ENCODE peak calls at places on chromosome 20, in six cellular contexts. One of them, this sample, is unnamed.

GRCh38 chr20:63121246-63121645 is 94.7 kb downstream of the YTHDF1 start:
- DNase-seq in KBM-7: no peak
- DNase-seq in osteocyte: no peak
- DNase-seq in left ventricle myocardium inferior: peak
- DNase-seq in D341Med: no peak
- DNase-seq in central memory CD4-positive, alpha-beta T cell: no peak
- DNase-seq in this sample: no peak

GRCh38 chr20:4099905-4100675 is 84.7 kb upstream of the RNF24 start:
- DNase-seq in central memory CD4-positive, alpha-beta T cell: no peak
- DNase-seq in osteocyte: no peak
- DNase-seq in D341Med: no peak
- DNase-seq in left ventricle myocardium inferior: no peak
- DNase-seq in KBM-7: no peak
- DNase-seq in this sample: no peak

GRCh38 chr20:13418263-13419229 is 197.5 kb downstream of the ISM1 start:
- DNase-seq in D341Med: no peak
- DNase-seq in central memory CD4-positive, alpha-beta T cell: no peak
- DNase-seq in KBM-7: no peak
- DNase-seq in left ventricle myocardium inferior: no peak
- DNase-seq in osteocyte: no peak
- DNase-seq in this sample: no peak

GRCh38 chr20:31823360-31824124 is 4.4 kb downstream of the MYLK2 start:
- DNase-seq in left ventricle myocardium inferior: no peak
- DNase-seq in central memory CD4-positive, alpha-beta T cell: no peak
- DNase-seq in D341Med: no peak
- DNase-seq in osteocyte: no peak
- DNase-seq in KBM-7: peak
- DNase-seq in this sample: no peak

GRCh38 chr20:1987826-1988225 is 6.0 kb downstream of the PDYN start:
- DNase-seq in osteocyte: no peak
- DNase-seq in central memory CD4-positive, alpha-beta T cell: no peak
- DNase-seq in KBM-7: no peak
- DNase-seq in D341Med: no peak
- DNase-seq in left ventricle myocardium inferior: no peak
- DNase-seq in this sample: no peak

GRCh38 chr20:38221041-38221589 is 39.4 kb downstream of the KIAA1755 start:
- DNase-seq in D341Med: peak
- DNase-seq in central memory CD4-positive, alpha-beta T cell: peak
- DNase-seq in left ventricle myocardium inferior: peak
- DNase-seq in osteocyte: peak
- DNase-seq in KBM-7: peak
- DNase-seq in this sample: peak

GRCh38 chr20:23754731-23755130 is 4.0 kb upstream of the CST1 start:
- DNase-seq in central memory CD4-positive, alpha-beta T cell: no peak
- DNase-seq in left ventricle myocardium inferior: no peak
- DNase-seq in KBM-7: no peak
- DNase-seq in D341Med: no peak
- DNase-seq in osteocyte: peak
- DNase-seq in this sample: no peak

GRCh38 chr20:46983466-46983865 is 88.8 kb downstream of the EYA2 start:
- DNase-seq in osteocyte: no peak
- DNase-seq in D341Med: no peak
- DNase-seq in left ventricle myocardium inferior: no peak
- DNase-seq in KBM-7: no peak
- DNase-seq in central memory CD4-positive, alpha-beta T cell: no peak
- DNase-seq in this sample: no peak

GRCh38 chr20:48687097-48687800 is 140.6 kb downstream of the PREX1 start:
- DNase-seq in KBM-7: no peak
- DNase-seq in central memory CD4-positive, alpha-beta T cell: no peak
- DNase-seq in osteocyte: no peak
- DNase-seq in D341Med: no peak
- DNase-seq in left ventricle myocardium inferior: no peak
- DNase-seq in this sample: no peak

GRCh38 chr20:32051720-32052089 is 337 bp upstream of the HCK start:
- DNase-seq in left ventricle myocardium inferior: no peak
- DNase-seq in osteocyte: no peak
- DNase-seq in D341Med: no peak
- DNase-seq in central memory CD4-positive, alpha-beta T cell: no peak
- DNase-seq in KBM-7: no peak
- DNase-seq in this sample: no peak

GRCh38 chr20:6232436-6232835 is 109.6 kb upstream of the FERMT1 start:
- DNase-seq in osteocyte: no peak
- DNase-seq in central memory CD4-positive, alpha-beta T cell: no peak
- DNase-seq in D341Med: no peak
- DNase-seq in KBM-7: no peak
- DNase-seq in left ventricle myocardium inferior: no peak
- DNase-seq in this sample: no peak

GRCh38 chr20:61372151-61373054 is 120.3 kb downstream of the CDH4 start:
- DNase-seq in osteocyte: no peak
- DNase-seq in central memory CD4-positive, alpha-beta T cell: no peak
- DNase-seq in D341Med: no peak
- DNase-seq in left ventricle myocardium inferior: no peak
- DNase-seq in KBM-7: no peak
- DNase-seq in this sample: no peak

GRCh38 chr20:57991211-57991841 is 237.1 kb downstream of the ANKRD60 start:
- DNase-seq in osteocyte: no peak
- DNase-seq in KBM-7: no peak
- DNase-seq in central memory CD4-positive, alpha-beta T cell: no peak
- DNase-seq in D341Med: no peak
- DNase-seq in left ventricle myocardium inferior: no peak
- DNase-seq in this sample: no peak

GRCh38 chr20:49957487-49957938 is 21.3 kb downstream of the RNF114 start:
- DNase-seq in KBM-7: no peak
- DNase-seq in osteocyte: no peak
- DNase-seq in D341Med: no peak
- DNase-seq in left ventricle myocardium inferior: no peak
- DNase-seq in central memory CD4-positive, alpha-beta T cell: no peak
- DNase-seq in this sample: no peak

GRCh38 chr20:44092551-44093248 is 94.3 kb downstream of the JPH2 start:
- DNase-seq in osteocyte: no peak
- DNase-seq in KBM-7: peak
- DNase-seq in central memory CD4-positive, alpha-beta T cell: peak
- DNase-seq in D341Med: no peak
- DNase-seq in left ventricle myocardium inferior: no peak
- DNase-seq in this sample: no peak

GRCh38 chr20:24256307-24256706 is 213.1 kb upstream of the SYNDIG1 start:
- DNase-seq in osteocyte: no peak
- DNase-seq in D341Med: no peak
- DNase-seq in central memory CD4-positive, alpha-beta T cell: no peak
- DNase-seq in left ventricle myocardium inferior: no peak
- DNase-seq in KBM-7: no peak
- DNase-seq in this sample: no peak

GRCh38 chr20:61682998-61683681 is 382.5 kb downstream of the TAF4 start:
- DNase-seq in KBM-7: no peak
- DNase-seq in D341Med: no peak
- DNase-seq in central memory CD4-positive, alpha-beta T cell: no peak
- DNase-seq in osteocyte: no peak
- DNase-seq in left ventricle myocardium inferior: no peak
- DNase-seq in this sample: no peak

GRCh38 chr20:61313396-61313795 is 61.3 kb downstream of the CDH4 start:
- DNase-seq in left ventricle myocardium inferior: no peak
- DNase-seq in KBM-7: no peak
- DNase-seq in osteocyte: no peak
- DNase-seq in D341Med: no peak
- DNase-seq in central memory CD4-positive, alpha-beta T cell: no peak
- DNase-seq in this sample: no peak

GRCh38 chr20:57398901-57399535 is 7.8 kb downstream of the RBM38 start:
- DNase-seq in central memory CD4-positive, alpha-beta T cell: no peak
- DNase-seq in D341Med: no peak
- DNase-seq in osteocyte: no peak
- DNase-seq in left ventricle myocardium inferior: no peak
- DNase-seq in KBM-7: no peak
- DNase-seq in this sample: no peak

GRCh38 chr20:49620364-49621240 is 52.7 kb upstream of the PTGIS start:
- DNase-seq in D341Med: no peak
- DNase-seq in central memory CD4-positive, alpha-beta T cell: no peak
- DNase-seq in KBM-7: peak
- DNase-seq in left ventricle myocardium inferior: no peak
- DNase-seq in osteocyte: no peak
- DNase-seq in this sample: no peak

GRCh38 chr20:40562031-40562430 is 127.0 kb downstream of the MAFB start:
- DNase-seq in D341Med: no peak
- DNase-seq in central memory CD4-positive, alpha-beta T cell: no peak
- DNase-seq in left ventricle myocardium inferior: no peak
- DNase-seq in KBM-7: no peak
- DNase-seq in osteocyte: no peak
- DNase-seq in this sample: no peak

GRCh38 chr20:45969712-45970634 is 2.0 kb downstream of the ZNF335 start:
- DNase-seq in osteocyte: no peak
- DNase-seq in D341Med: peak
- DNase-seq in left ventricle myocardium inferior: no peak
- DNase-seq in central memory CD4-positive, alpha-beta T cell: no peak
- DNase-seq in KBM-7: peak
- DNase-seq in this sample: no peak

GRCh38 chr20:60100780-60101179 is 142.6 kb downstream of the CDH26 start:
- DNase-seq in KBM-7: no peak
- DNase-seq in left ventricle myocardium inferior: no peak
- DNase-seq in central memory CD4-positive, alpha-beta T cell: no peak
- DNase-seq in D341Med: no peak
- DNase-seq in osteocyte: no peak
- DNase-seq in this sample: no peak

GRCh38 chr20:54922636-54923035 is 447.2 kb downstream of the DOK5 start:
- DNase-seq in KBM-7: no peak
- DNase-seq in osteocyte: no peak
- DNase-seq in central memory CD4-positive, alpha-beta T cell: no peak
- DNase-seq in left ventricle myocardium inferior: no peak
- DNase-seq in D341Med: no peak
- DNase-seq in this sample: no peak

GRCh38 chr20:17699931-17700351 is at the start of gene BANF2:
- DNase-seq in osteocyte: no peak
- DNase-seq in left ventricle myocardium inferior: no peak
- DNase-seq in D341Med: no peak
- DNase-seq in central memory CD4-positive, alpha-beta T cell: no peak
- DNase-seq in KBM-7: no peak
- DNase-seq in this sample: no peak

GRCh38 chr20:36656733-36657132 is 10.7 kb upstream of the SLA2 start:
- DNase-seq in D341Med: no peak
- DNase-seq in central memory CD4-positive, alpha-beta T cell: no peak
- DNase-seq in osteocyte: no peak
- DNase-seq in KBM-7: no peak
- DNase-seq in left ventricle myocardium inferior: no peak
- DNase-seq in this sample: no peak

GRCh38 chr20:31488171-31488570 is 13.1 kb downstream of the REM1 start:
- DNase-seq in D341Med: no peak
- DNase-seq in left ventricle myocardium inferior: no peak
- DNase-seq in central memory CD4-positive, alpha-beta T cell: no peak
- DNase-seq in osteocyte: no peak
- DNase-seq in KBM-7: no peak
- DNase-seq in this sample: no peak

GRCh38 chr20:60060006-60060557 is 101.9 kb downstream of the CDH26 start:
- DNase-seq in left ventricle myocardium inferior: no peak
- DNase-seq in KBM-7: no peak
- DNase-seq in osteocyte: no peak
- DNase-seq in D341Med: no peak
- DNase-seq in central memory CD4-positive, alpha-beta T cell: no peak
- DNase-seq in this sample: no peak

GRCh38 chr20:9686866-9687265 is 152.0 kb downstream of the PAK5 start:
- DNase-seq in central memory CD4-positive, alpha-beta T cell: no peak
- DNase-seq in osteocyte: no peak
- DNase-seq in KBM-7: no peak
- DNase-seq in left ventricle myocardium inferior: no peak
- DNase-seq in D341Med: no peak
- DNase-seq in this sample: no peak

GRCh38 chr20:50980851-50981713 is 22.5 kb downstream of the MOCS3 start:
- DNase-seq in left ventricle myocardium inferior: no peak
- DNase-seq in D341Med: peak
- DNase-seq in osteocyte: no peak
- DNase-seq in KBM-7: peak
- DNase-seq in central memory CD4-positive, alpha-beta T cell: peak
- DNase-seq in this sample: no peak

GRCh38 chr20:57056651-57057050 is 209.8 kb downstream of the BMP7 start:
- DNase-seq in KBM-7: no peak
- DNase-seq in left ventricle myocardium inferior: no peak
- DNase-seq in central memory CD4-positive, alpha-beta T cell: no peak
- DNase-seq in osteocyte: no peak
- DNase-seq in D341Med: no peak
- DNase-seq in this sample: no peak

GRCh38 chr20:13302647-13303425 is 81.8 kb downstream of the ISM1 start:
- DNase-seq in KBM-7: peak
- DNase-seq in central memory CD4-positive, alpha-beta T cell: peak
- DNase-seq in left ventricle myocardium inferior: no peak
- DNase-seq in osteocyte: no peak
- DNase-seq in D341Med: peak
- DNase-seq in this sample: no peak

GRCh38 chr20:62104234-62104789 is 18.0 kb upstream of the LSM14B start:
- DNase-seq in central memory CD4-positive, alpha-beta T cell: no peak
- DNase-seq in KBM-7: no peak
- DNase-seq in osteocyte: no peak
- DNase-seq in left ventricle myocardium inferior: no peak
- DNase-seq in D341Med: no peak
- DNase-seq in this sample: no peak

GRCh38 chr20:31496761-31497295 is 17.4 kb upstream of the HM13 start:
- DNase-seq in central memory CD4-positive, alpha-beta T cell: no peak
- DNase-seq in osteocyte: peak
- DNase-seq in D341Med: peak
- DNase-seq in KBM-7: no peak
- DNase-seq in left ventricle myocardium inferior: peak
- DNase-seq in this sample: no peak

GRCh38 chr20:31967830-31968249 is at the start of gene XKR7:
- DNase-seq in D341Med: peak
- DNase-seq in central memory CD4-positive, alpha-beta T cell: no peak
- DNase-seq in KBM-7: peak
- DNase-seq in left ventricle myocardium inferior: no peak
- DNase-seq in osteocyte: no peak
- DNase-seq in this sample: no peak

GRCh38 chr20:9015984-9016324 is 52.9 kb upstream of the PLCB4 start:
- DNase-seq in central memory CD4-positive, alpha-beta T cell: no peak
- DNase-seq in KBM-7: no peak
- DNase-seq in D341Med: no peak
- DNase-seq in osteocyte: no peak
- DNase-seq in left ventricle myocardium inferior: no peak
- DNase-seq in this sample: no peak

GRCh38 chr20:2296545-2297351 is 947 bp downstream of the TGM3 start:
- DNase-seq in D341Med: no peak
- DNase-seq in left ventricle myocardium inferior: no peak
- DNase-seq in central memory CD4-positive, alpha-beta T cell: no peak
- DNase-seq in KBM-7: no peak
- DNase-seq in osteocyte: no peak
- DNase-seq in this sample: no peak

GRCh38 chr20:59835057-59835447 is 98.4 kb downstream of the SYCP2 start:
- DNase-seq in central memory CD4-positive, alpha-beta T cell: no peak
- DNase-seq in KBM-7: no peak
- DNase-seq in left ventricle myocardium inferior: peak
- DNase-seq in osteocyte: no peak
- DNase-seq in D341Med: no peak
- DNase-seq in this sample: no peak

GRCh38 chr20:12966468-12967085 is 42.2 kb upstream of the SPTLC3 start:
- DNase-seq in central memory CD4-positive, alpha-beta T cell: no peak
- DNase-seq in KBM-7: no peak
- DNase-seq in D341Med: no peak
- DNase-seq in left ventricle myocardium inferior: no peak
- DNase-seq in osteocyte: no peak
- DNase-seq in this sample: no peak

This sample was measured in gastrocnemius medialis.